ENCODE peak calls at places on chromosomes 1 and 21, in ten cellular contexts. One of them, this sample, is unnamed.

GRCh38 chr1:67463298-67463960 is 33.2 kb upstream of the SERBP1 start:
- DNase-seq in CD4-positive, alpha-beta T cell: no peak
- DNase-seq in A172: no peak
- DNase-seq in CD8-positive, alpha-beta memory T cell: no peak
- DNase-seq in endothelial cell: no peak
- DNase-seq in EL: no peak
- DNase-seq in fibroblast of mammary gland: no peak
- DNase-seq in lower leg skin: peak
- DNase-seq in HT-29: no peak
- DNase-seq in DND-41: no peak
- DNase-seq in this sample: no peak

GRCh38 chr1:49297783-49298182 is 521.1 kb upstream of the BEND5 start:
- DNase-seq in HT-29: no peak
- DNase-seq in lower leg skin: no peak
- DNase-seq in fibroblast of mammary gland: no peak
- DNase-seq in CD4-positive, alpha-beta T cell: no peak
- DNase-seq in A172: no peak
- DNase-seq in DND-41: no peak
- DNase-seq in CD8-positive, alpha-beta memory T cell: no peak
- DNase-seq in EL: no peak
- DNase-seq in endothelial cell: no peak
- DNase-seq in this sample: no peak

GRCh38 chr21:29264721-29265120 is 34.0 kb upstream of the BACH1 start:
- DNase-seq in lower leg skin: no peak
- DNase-seq in EL: peak
- DNase-seq in fibroblast of mammary gland: peak
- DNase-seq in HT-29: no peak
- DNase-seq in A172: no peak
- DNase-seq in CD4-positive, alpha-beta T cell: no peak
- DNase-seq in endothelial cell: no peak
- DNase-seq in DND-41: no peak
- DNase-seq in CD8-positive, alpha-beta memory T cell: no peak
- DNase-seq in this sample: no peak

GRCh38 chr1:63148825-63149645 is 173.3 kb upstream of the FOXD3 start:
- DNase-seq in EL: peak
- DNase-seq in lower leg skin: no peak
- DNase-seq in A172: peak
- DNase-seq in fibroblast of mammary gland: peak
- DNase-seq in endothelial cell: peak
- DNase-seq in HT-29: peak
- DNase-seq in CD4-positive, alpha-beta T cell: no peak
- DNase-seq in DND-41: peak
- DNase-seq in CD8-positive, alpha-beta memory T cell: no peak
- DNase-seq in this sample: peak

GRCh38 chr1:26049531-26050254 is 3.8 kb upstream of the SLC30A2 start:
- DNase-seq in EL: peak
- DNase-seq in endothelial cell: no peak
- DNase-seq in lower leg skin: no peak
- DNase-seq in CD4-positive, alpha-beta T cell: no peak
- DNase-seq in HT-29: peak
- DNase-seq in DND-41: no peak
- DNase-seq in CD8-positive, alpha-beta memory T cell: no peak
- DNase-seq in fibroblast of mammary gland: peak
- DNase-seq in A172: no peak
- DNase-seq in this sample: peak

GRCh38 chr1:108598340-108598739 is 38.4 kb downstream of the EEIG2 start:
- DNase-seq in A172: no peak
- DNase-seq in endothelial cell: no peak
- DNase-seq in CD4-positive, alpha-beta T cell: no peak
- DNase-seq in DND-41: no peak
- DNase-seq in fibroblast of mammary gland: no peak
- DNase-seq in CD8-positive, alpha-beta memory T cell: no peak
- DNase-seq in EL: peak
- DNase-seq in HT-29: no peak
- DNase-seq in lower leg skin: no peak
- DNase-seq in this sample: no peak

GRCh38 chr21:25199944-25200343 is 407.3 kb downstream of the MRPL39 start:
- DNase-seq in HT-29: no peak
- DNase-seq in A172: no peak
- DNase-seq in DND-41: no peak
- DNase-seq in endothelial cell: no peak
- DNase-seq in CD4-positive, alpha-beta T cell: no peak
- DNase-seq in CD8-positive, alpha-beta memory T cell: no peak
- DNase-seq in lower leg skin: no peak
- DNase-seq in EL: no peak
- DNase-seq in fibroblast of mammary gland: no peak
- DNase-seq in this sample: no peak

GRCh38 chr1:182761396-182762395 is 27.9 kb upstream of the NPL start:
- DNase-seq in A172: peak
- DNase-seq in EL: peak
- DNase-seq in HT-29: no peak
- DNase-seq in CD8-positive, alpha-beta memory T cell: no peak
- DNase-seq in lower leg skin: no peak
- DNase-seq in endothelial cell: no peak
- DNase-seq in DND-41: peak
- DNase-seq in fibroblast of mammary gland: peak
- DNase-seq in CD4-positive, alpha-beta T cell: no peak
- DNase-seq in this sample: no peak

This sample was measured in SK-MEL-5.